ENCODE peak calls at places on chromosomes 13 and 19, in eight cellular contexts. F, L, Z, D, H, A, J and P are unnamed samples.

GRCh38 chr13:50576156-50576555 is 267.3 kb downstream of the DLEU7 start:
- DNase-seq in J (no peak), D (no peak), L (no peak), F (no peak), H (peak; percentile 44), A (peak; percentile 70), Z (no peak), P (no peak)

GRCh38 chr13:48397744-48398143 is 15.2 kb downstream of the LPAR6 start:
- DNase-seq in A (no peak), H (no peak), L (no peak), F (no peak), Z (no peak), D (no peak), J (no peak), P (no peak)

GRCh38 chr13:66886248-66886647 is 343.9 kb downstream of the PCDH9 start:
- DNase-seq in H (no peak), J (no peak), D (no peak), L (no peak), Z (no peak), A (no peak), F (no peak), P (no peak)

GRCh38 chr19:54279441-54279962 is 1.4 kb downstream of the LILRB2 start:
- DNase-seq in D (no peak), L (no peak), F (no peak), A (no peak), H (no peak), Z (no peak), J (no peak), P (no peak)

GRCh38 chr13:46146898-46147297 is 35.1 kb downstream of the LCP1 start:
- DNase-seq in Z (no peak), D (peak; percentile 39), F (no peak), A (no peak), L (no peak), J (peak; percentile 39), H (peak; percentile 41), P (no peak)

GRCh38 chr19:46299004-46299509 is 2.2 kb downstream of the HIF3A start:
- DNase-seq in Z (peak; percentile 99), L (peak; percentile 70), J (peak; percentile 96), A (peak; percentile 97), H (peak; percentile 94), D (peak; percentile 93), F (peak; percentile 90), P (no peak)

GRCh38 chr19:49097453-49098288 is 12.4 kb downstream of the SNRNP70 start:
- DNase-seq in A (peak; percentile 74), J (peak; percentile 69), H (peak; percentile 60), D (peak; percentile 79), F (peak; percentile 90), L (peak; percentile 49), Z (peak; percentile 76), P (no peak)

GRCh38 chr19:6800991-6801396 is 28.5 kb downstream of the VAV1 start:
- DNase-seq in Z (no peak), J (no peak), H (no peak), A (no peak), L (no peak), F (no peak), D (peak; percentile 78), P (peak; percentile 81)

GRCh38 chr19:42290523-42291436 is 11.2 kb upstream of the PRR19 start:
- DNase-seq in D (no peak), F (peak; percentile 84), L (no peak), A (no peak), H (peak; percentile 32), Z (no peak), J (no peak), P (no peak)

GRCh38 chr13:34878354-34878753 is 63.7 kb upstream of the NBEA start:
- DNase-seq in Z (no peak), H (no peak), A (no peak), D (no peak), L (no peak), F (no peak), J (no peak), P (no peak)

GRCh38 chr19:51681286-51681956 is 11.7 kb upstream of the SPACA6 start:
- DNase-seq in H (no peak), A (no peak), J (peak; percentile 45), L (no peak), Z (no peak), F (no peak), D (peak; percentile 42), P (no peak)

GRCh38 chr13:102638741-102639140 is 42.0 kb downstream of the TPP2 start:
- DNase-seq in Z (no peak), L (no peak), F (no peak), H (no peak), J (no peak), D (no peak), A (no peak), P (no peak)

GRCh38 chr13:35978607-35979316 is 152.4 kb downstream of the DCLK1 start:
- DNase-seq in Z (no peak), F (no peak), J (peak; percentile 86), A (peak; percentile 71), H (no peak), D (peak; percentile 88), L (peak; percentile 39), P (no peak)

GRCh38 chr13:56501750-56502149 is 639.0 kb upstream of the PRR20A start:
- DNase-seq in Z (no peak), J (no peak), D (no peak), F (no peak), L (no peak), A (no peak), H (no peak), P (no peak)

GRCh38 chr19:861099-861755 is 1.8 kb downstream of the CFD start:
- DNase-seq in L (no peak), A (no peak), Z (no peak), J (no peak), H (no peak), D (no peak), F (peak; percentile 76), P (no peak)

GRCh38 chr19:863305-863620 is 3.8 kb downstream of the CFD start:
- DNase-seq in A (no peak), J (no peak), L (no peak), H (no peak), D (no peak), F (no peak), Z (no peak), P (no peak)

GRCh38 chr19:862529-863304 is 3.3 kb downstream of the CFD start:
- DNase-seq in H (peak; percentile 65), J (peak; percentile 56), Z (peak; percentile 78), F (peak; percentile 92), L (no peak), D (peak; percentile 39), A (peak; percentile 82), P (no peak)

GRCh38 chr19:860481-861098 is 1.1 kb downstream of the CFD start:
- DNase-seq in Z (peak; percentile 80), H (no peak), D (peak; percentile 49), J (peak; percentile 80), F (peak; percentile 90), A (peak; percentile 80), L (no peak), P (no peak)

GRCh38 chr19:861756-862528 is 2.5 kb downstream of the CFD start:
- DNase-seq in F (peak; percentile 88), J (peak; percentile 34), D (peak; percentile 32), H (no peak), Z (peak; percentile 75), L (no peak), A (peak; percentile 75), P (no peak)
- TF ChIP-seq CTCF in F (no peak), J (no peak), D (no peak), H (no peak), Z (no peak), L (peak; percentile 10), A (no peak), P (no peak)

DNA sequence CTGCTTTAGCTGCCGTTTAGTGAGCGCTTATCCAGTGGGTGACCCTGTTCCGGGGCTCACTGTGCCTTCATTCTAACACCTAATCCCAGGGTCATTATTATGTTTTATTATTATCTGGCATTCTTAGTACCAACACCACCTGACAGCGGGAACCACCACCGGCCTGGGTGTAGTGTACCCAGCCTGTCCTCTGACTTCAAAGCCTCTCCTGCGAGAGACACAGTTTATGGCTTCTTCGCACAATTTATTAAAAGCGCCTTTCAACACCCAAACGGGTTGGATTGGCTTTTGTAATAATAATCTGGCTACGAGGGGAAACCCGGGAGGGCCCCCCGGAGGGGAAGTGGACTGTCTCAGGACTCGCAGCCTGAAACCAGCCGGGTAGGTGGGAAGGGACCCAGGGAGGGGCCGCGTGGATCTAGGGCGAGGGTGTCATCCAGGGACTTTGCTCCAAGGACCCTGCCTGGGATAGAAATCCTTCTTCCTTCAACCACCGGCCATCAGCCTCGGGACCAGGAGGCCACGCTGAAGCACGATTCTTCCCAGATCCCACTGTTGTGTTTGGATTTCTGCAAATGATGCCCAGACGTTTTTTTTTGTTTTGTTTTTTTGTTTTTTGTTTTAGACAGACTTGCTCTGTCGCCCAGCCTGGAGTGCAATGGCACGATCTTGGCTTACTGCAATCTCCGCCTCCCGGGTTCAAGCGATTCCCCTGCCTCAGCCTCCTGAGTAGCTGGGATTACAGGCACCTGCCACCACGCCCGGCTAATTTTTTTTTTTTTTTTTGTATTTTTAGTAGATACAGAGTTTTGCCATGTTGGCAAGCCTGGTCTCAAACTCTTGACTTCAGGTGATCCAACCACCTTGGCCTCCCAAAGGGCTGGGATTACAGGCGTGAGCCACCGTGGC is 1.6 kb upstream of the ZBTB7A start:
- DNase-seq in F (peak; percentile 86), H (peak; percentile 36), Z (peak; percentile 72), J (no peak), D (no peak), A (peak; percentile 73), L (no peak), P (no peak)
- H3K4me3 ChIP-seq in F (peak overlapping the region; percentile 99), H (peak overlapping the region; percentile 70), Z (peak overlapping the region; percentile 99), J (peak overlapping the region; percentile 32), D (peak overlapping the region; percentile 46), A (peak overlapping the region; percentile 76), L (no peak overlapping the region), P (peak overlapping the region; percentile 86)

DNA sequence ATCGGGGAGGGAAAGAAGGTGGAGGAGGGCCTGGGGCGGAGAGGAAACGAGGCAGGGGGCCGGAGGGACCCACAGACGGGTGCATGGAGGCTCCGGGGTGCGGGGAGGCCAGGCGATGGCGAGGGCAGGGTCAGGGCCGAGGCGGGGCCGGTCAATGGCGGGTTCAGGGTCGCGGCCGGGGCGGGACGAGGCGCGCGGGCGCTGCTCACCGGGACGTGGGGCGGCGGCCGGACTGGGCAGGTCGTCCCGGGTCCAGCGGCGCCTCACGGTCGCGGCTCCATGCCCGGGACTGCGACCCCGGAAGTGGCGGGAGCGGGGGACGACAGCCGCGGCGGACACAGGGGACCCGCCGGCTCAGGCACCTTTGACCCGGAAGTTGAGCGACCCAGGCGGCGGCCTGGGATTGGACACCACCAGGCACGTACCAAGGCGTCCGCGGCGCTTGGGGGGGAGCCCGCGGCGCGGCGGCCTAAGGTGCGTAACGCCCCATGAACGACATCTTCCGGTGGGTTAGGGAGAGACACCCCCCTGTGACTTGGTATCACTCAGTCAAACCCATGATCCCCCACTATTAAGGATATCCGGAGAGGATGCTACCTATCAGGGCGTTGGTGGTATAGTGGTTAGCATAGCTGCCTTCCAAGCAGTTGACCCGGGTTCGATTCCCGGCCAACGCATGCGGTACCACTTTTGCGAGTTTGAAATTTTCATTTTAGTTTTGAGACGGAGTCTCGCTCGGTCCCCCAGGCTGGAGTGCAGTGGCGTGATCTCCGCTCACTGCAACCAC is at the start of gene DPP9:
- DNase-seq in Z (peak; percentile 96), A (peak; percentile 98), J (peak; percentile 99), F (peak; percentile 97), L (peak; percentile 94), H (peak; percentile 96), D (peak; percentile 99), P (peak; percentile 83)
- TF ChIP-seq CTCF in Z (peak; percentile 23), A (no peak), J (peak; percentile 40), F (peak; percentile 48), L (no peak), H (peak; percentile 40), D (peak; percentile 18), P (peak; percentile 25)

DNA sequence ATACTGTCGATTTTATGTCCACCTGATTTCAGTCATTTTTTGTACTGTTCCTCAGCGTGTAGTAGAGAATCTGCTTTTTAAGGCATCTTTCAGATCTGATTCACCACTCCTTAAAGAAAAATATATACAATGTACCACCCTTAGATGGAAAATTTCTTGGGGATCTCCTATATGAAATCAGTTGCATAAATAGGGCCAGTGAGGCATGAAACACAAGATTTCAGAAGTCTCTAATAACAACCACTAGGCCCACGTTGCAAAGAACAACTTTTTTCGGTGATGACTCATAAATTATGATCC is 1.4 kb downstream of the USP12 start:
- DNase-seq in J (peak; percentile 79), F (no peak), D (peak; percentile 77), H (no peak), Z (no peak), A (no peak), L (no peak), P (no peak)
- H3K4me3 ChIP-seq in J (peak overlapping the region; percentile 74), F (peak overlapping the region; percentile 85), D (peak overlapping the region; percentile 63), H (peak overlapping the region; percentile 68), Z (peak overlapping the region; percentile 86), A (no peak overlapping the region), L (peak overlapping the region; percentile 60), P (peak overlapping the region; percentile 63)